ENCODE peak calls at places on chromosomes 2 and 18, in nine cellular contexts. H is COR-L47; E is AG08395; C is retina; A is A172; X is left colon; M is T-helper 1 cell; D is activated T-cell treated with anti-CD3 and anti-CD28 coated beads, Interleukin-2, amount 50 U/mL, for 1 hour; W is mucosa of gallbladder. S is an unnamed sample.

GRCh38 chr2:125259441-125259840 is 1234.4 kb downstream of the CNTNAP5 start:
- DNase-seq in H (no peak), E (no peak), C (no peak), A (no peak), X (no peak), M (no peak), D (no peak), W (no peak), S (no peak)

GRCh38 chr2:42793314-42794270 is 1.2 kb upstream of the HAAO start:
- DNase-seq in H (no peak), E (peak; percentile 31), C (no peak), A (no peak), X (no peak), M (no peak), D (no peak), W (no peak), S (no peak)

GRCh38 chr2:179917272-179917671 is 55.9 kb upstream of the ZNF385B start:
- DNase-seq in H (no peak), E (peak; percentile 63), C (no peak), A (no peak), X (no peak), M (no peak), D (no peak), W (no peak), S (no peak)

GRCh38 chr18:13379930-13380665 is 161.5 kb downstream of the LDLRAD4 start:
- DNase-seq in H (peak; percentile 57), E (no peak), C (peak; percentile 66), A (no peak), X (peak; percentile 20), M (no peak), D (no peak), W (no peak), S (peak; percentile 18)

GRCh38 chr2:203798296-203799157 is 69.0 kb upstream of the CTLA4 start:
- DNase-seq in H (no peak), E (no peak), C (no peak), A (no peak), X (no peak), M (no peak), D (no peak), W (no peak), S (no peak)

GRCh38 chr2:112597537-112598322 is 13.3 kb downstream of the CHCHD5 start:
- DNase-seq in H (no peak), E (no peak), C (no peak), A (no peak), X (no peak), M (no peak), D (no peak), W (no peak), S (no peak)

GRCh38 chr2:109351164-109351756 is 222.3 kb downstream of the SH3RF3 start:
- DNase-seq in H (no peak), E (peak; percentile 91), C (no peak), A (peak; percentile 93), X (peak; percentile 50), M (no peak), D (no peak), W (peak; percentile 56), S (no peak)

GRCh38 chr2:72145658-72146329 is 1.9 kb downstream of the CYP26B1 start:
- DNase-seq in H (no peak), E (no peak), C (no peak), A (no peak), X (peak; percentile 20), M (no peak), D (no peak), W (peak; percentile 8), S (no peak)

GRCh38 chr18:12659904-12660605 is 2.1 kb upstream of the SPIRE1 start:
- DNase-seq in H (peak; percentile 42), E (peak; percentile 71), C (peak; percentile 68), A (peak; percentile 79), X (no peak), M (peak; percentile 31), D (peak; percentile 27), W (peak; percentile 70), S (peak; percentile 9)

GRCh38 chr2:236078675-236079255 is 89.4 kb downstream of the GBX2 start:
- DNase-seq in H (no peak), E (no peak), C (no peak), A (no peak), X (no peak), M (no peak), D (no peak), W (no peak), S (no peak)

GRCh38 chr18:62027914-62028520 is 135.2 kb upstream of the RNF152 start:
- DNase-seq in H (no peak), E (no peak), C (no peak), A (no peak), X (no peak), M (no peak), D (no peak), W (no peak), S (no peak)

GRCh38 chr2:51638811-51639210 is 606.9 kb upstream of the NRXN1 start:
- DNase-seq in H (peak; percentile 13), E (no peak), C (no peak), A (no peak), X (no peak), M (no peak), D (no peak), W (no peak), S (peak; percentile 30)

GRCh38 chr2:145563752-145564615 is 1044.1 kb upstream of the ZEB2 start:
- DNase-seq in H (peak; percentile 23), E (no peak), C (no peak), A (peak; percentile 6), X (no peak), M (no peak), D (no peak), W (no peak), S (peak; percentile 4)

GRCh38 chr2:119748135-119748534 is 11.6 kb upstream of the PTPN4 start:
- DNase-seq in H (no peak), E (no peak), C (no peak), A (no peak), X (no peak), M (no peak), D (no peak), W (no peak), S (no peak)

GRCh38 chr2:98412751-98413445 is 31.8 kb upstream of the INPP4A start:
- DNase-seq in H (peak; percentile 60), E (peak; percentile 65), C (peak; percentile 47), A (peak; percentile 67), X (no peak), M (peak; percentile 54), D (peak; percentile 44), W (peak; percentile 63), S (peak; percentile 54)

GRCh38 chr2:76759634-76760366 is 762.4 kb downstream of the LRRTM4 start:
- DNase-seq in H (no peak), E (no peak), C (no peak), A (no peak), X (no peak), M (no peak), D (no peak), W (no peak), S (no peak)

GRCh38 chr2:7032371-7032770 is 115.2 kb downstream of the RNF144A start:
- DNase-seq in H (no peak), E (no peak), C (no peak), A (no peak), X (no peak), M (no peak), D (no peak), W (no peak), S (no peak)

GRCh38 chr2:171798156-171798815 is 95.8 kb downstream of the SLC25A12 start:
- DNase-seq in H (no peak), E (peak; percentile 62), C (no peak), A (peak; percentile 59), X (no peak), M (no peak), D (no peak), W (no peak), S (no peak)

GRCh38 chr2:202693503-202693902 is 58.7 kb downstream of the FAM117B start:
- DNase-seq in H (no peak), E (no peak), C (no peak), A (no peak), X (no peak), M (no peak), D (no peak), W (no peak), S (no peak)